ENCODE peak calls at places on chromosomes 1 and 21, in six cellular contexts. One of them, this sample, is unnamed.

GRCh38 chr1:223341111-223341510 is 22.9 kb downstream of the SUSD4 start:
- DNase-seq in heart right ventricle: peak
- DNase-seq in CD8-positive, alpha-beta memory T cell: no peak
- DNase-seq in brain microvascular endothelial cell: peak
- DNase-seq in choroid plexus epithelial cell: no peak
- DNase-seq in neural crest cell: no peak
- DNase-seq in this sample: no peak

GRCh38 chr1:145952903-145953302 is 4.9 kb downstream of the LIX1L start:
- DNase-seq in heart right ventricle: no peak
- DNase-seq in CD8-positive, alpha-beta memory T cell: no peak
- DNase-seq in brain microvascular endothelial cell: no peak
- DNase-seq in choroid plexus epithelial cell: no peak
- DNase-seq in neural crest cell: no peak
- DNase-seq in this sample: no peak

GRCh38 chr1:2787163-2787911 is 14.2 kb downstream of the TTC34 start:
- DNase-seq in heart right ventricle: no peak
- DNase-seq in CD8-positive, alpha-beta memory T cell: no peak
- DNase-seq in brain microvascular endothelial cell: no peak
- DNase-seq in choroid plexus epithelial cell: no peak
- DNase-seq in neural crest cell: no peak
- DNase-seq in this sample: no peak

GRCh38 chr1:91754348-91754747 is 131.6 kb downstream of the TGFBR3 start:
- DNase-seq in heart right ventricle: no peak
- DNase-seq in CD8-positive, alpha-beta memory T cell: no peak
- DNase-seq in brain microvascular endothelial cell: no peak
- DNase-seq in choroid plexus epithelial cell: peak
- DNase-seq in neural crest cell: no peak
- DNase-seq in this sample: peak

GRCh38 chr21:36630485-36631206 is 68.3 kb upstream of the SIM2 start:
- DNase-seq in heart right ventricle: peak
- DNase-seq in CD8-positive, alpha-beta memory T cell: peak
- DNase-seq in brain microvascular endothelial cell: peak
- DNase-seq in choroid plexus epithelial cell: peak
- DNase-seq in neural crest cell: peak
- DNase-seq in this sample: peak

GRCh38 chr1:13682443-13682842 is 17.5 kb upstream of the PRDM2 start:
- DNase-seq in heart right ventricle: no peak
- DNase-seq in CD8-positive, alpha-beta memory T cell: no peak
- DNase-seq in brain microvascular endothelial cell: no peak
- DNase-seq in choroid plexus epithelial cell: no peak
- DNase-seq in neural crest cell: no peak
- DNase-seq in this sample: no peak

GRCh38 chr1:92356956-92357355 is 58.1 kb downstream of the RPAP2 start:
- DNase-seq in heart right ventricle: no peak
- DNase-seq in CD8-positive, alpha-beta memory T cell: no peak
- DNase-seq in brain microvascular endothelial cell: peak
- DNase-seq in choroid plexus epithelial cell: peak
- DNase-seq in neural crest cell: no peak
- DNase-seq in this sample: no peak

GRCh38 chr1:201655910-201656669 is 117.2 kb downstream of the NAV1 start:
- DNase-seq in heart right ventricle: peak
- DNase-seq in CD8-positive, alpha-beta memory T cell: no peak
- DNase-seq in brain microvascular endothelial cell: no peak
- DNase-seq in choroid plexus epithelial cell: no peak
- DNase-seq in neural crest cell: no peak
- DNase-seq in this sample: no peak

GRCh38 chr1:55153031-55153430 is 62.1 kb downstream of the USP24 start:
- DNase-seq in heart right ventricle: no peak
- DNase-seq in CD8-positive, alpha-beta memory T cell: no peak
- DNase-seq in brain microvascular endothelial cell: no peak
- DNase-seq in choroid plexus epithelial cell: no peak
- DNase-seq in neural crest cell: no peak
- DNase-seq in this sample: no peak

GRCh38 chr1:56301791-56302190 is 277.6 kb downstream of the PLPP3 start:
- DNase-seq in heart right ventricle: no peak
- DNase-seq in CD8-positive, alpha-beta memory T cell: no peak
- DNase-seq in brain microvascular endothelial cell: peak
- DNase-seq in choroid plexus epithelial cell: peak
- DNase-seq in neural crest cell: no peak
- DNase-seq in this sample: no peak

GRCh38 chr1:15870421-15870820 is 22.9 kb downstream of the SPEN start:
- DNase-seq in heart right ventricle: no peak
- DNase-seq in CD8-positive, alpha-beta memory T cell: no peak
- DNase-seq in brain microvascular endothelial cell: no peak
- DNase-seq in choroid plexus epithelial cell: no peak
- DNase-seq in neural crest cell: no peak
- DNase-seq in this sample: no peak

GRCh38 chr1:229127301-229127700 is 143.6 kb upstream of the RAB4A start:
- DNase-seq in heart right ventricle: no peak
- DNase-seq in CD8-positive, alpha-beta memory T cell: peak
- DNase-seq in brain microvascular endothelial cell: peak
- DNase-seq in choroid plexus epithelial cell: peak
- DNase-seq in neural crest cell: no peak
- DNase-seq in this sample: no peak

GRCh38 chr1:205226868-205227583 is 720 bp upstream of the TMCC2 start:
- DNase-seq in heart right ventricle: no peak
- DNase-seq in CD8-positive, alpha-beta memory T cell: no peak
- DNase-seq in brain microvascular endothelial cell: peak
- DNase-seq in choroid plexus epithelial cell: peak
- DNase-seq in neural crest cell: no peak
- DNase-seq in this sample: no peak

GRCh38 chr1:14443164-14443787 is 155.2 kb upstream of the KAZN start:
- DNase-seq in heart right ventricle: no peak
- DNase-seq in CD8-positive, alpha-beta memory T cell: no peak
- DNase-seq in brain microvascular endothelial cell: no peak
- DNase-seq in choroid plexus epithelial cell: peak
- DNase-seq in neural crest cell: no peak
- DNase-seq in this sample: no peak

GRCh38 chr1:40394456-40395172 is 21.1 kb downstream of the SMAP2 start:
- DNase-seq in heart right ventricle: no peak
- DNase-seq in CD8-positive, alpha-beta memory T cell: peak
- DNase-seq in brain microvascular endothelial cell: peak
- DNase-seq in choroid plexus epithelial cell: peak
- DNase-seq in neural crest cell: no peak
- DNase-seq in this sample: peak

GRCh38 chr1:229434641-229435051 is 752 bp upstream of the ACTA1 start:
- DNase-seq in heart right ventricle: peak
- DNase-seq in CD8-positive, alpha-beta memory T cell: no peak
- DNase-seq in brain microvascular endothelial cell: no peak
- DNase-seq in choroid plexus epithelial cell: no peak
- DNase-seq in neural crest cell: no peak
- DNase-seq in this sample: no peak

GRCh38 chr1:179754031-179754624 is 11.0 kb downstream of the FAM163A start:
- DNase-seq in heart right ventricle: no peak
- DNase-seq in CD8-positive, alpha-beta memory T cell: no peak
- DNase-seq in brain microvascular endothelial cell: peak
- DNase-seq in choroid plexus epithelial cell: peak
- DNase-seq in neural crest cell: no peak
- DNase-seq in this sample: no peak

GRCh38 chr21:32475162-32475812 is 62.8 kb downstream of the EVA1C start:
- DNase-seq in heart right ventricle: no peak
- DNase-seq in CD8-positive, alpha-beta memory T cell: no peak
- DNase-seq in brain microvascular endothelial cell: peak
- DNase-seq in choroid plexus epithelial cell: peak
- DNase-seq in neural crest cell: no peak
- DNase-seq in this sample: no peak

GRCh38 chr1:152747831-152748230 is 10.0 kb upstream of the KPRP start:
- DNase-seq in heart right ventricle: no peak
- DNase-seq in CD8-positive, alpha-beta memory T cell: no peak
- DNase-seq in brain microvascular endothelial cell: no peak
- DNase-seq in choroid plexus epithelial cell: no peak
- DNase-seq in neural crest cell: no peak
- DNase-seq in this sample: no peak

GRCh38 chr1:17027900-17028299 is 16.2 kb upstream of the ATP13A2 start:
- DNase-seq in heart right ventricle: no peak
- DNase-seq in CD8-positive, alpha-beta memory T cell: no peak
- DNase-seq in brain microvascular endothelial cell: no peak
- DNase-seq in choroid plexus epithelial cell: no peak
- DNase-seq in neural crest cell: no peak
- DNase-seq in this sample: no peak

GRCh38 chr1:109918077-109918606 is 7.5 kb downstream of the CSF1 start:
- DNase-seq in heart right ventricle: no peak
- DNase-seq in CD8-positive, alpha-beta memory T cell: no peak
- DNase-seq in brain microvascular endothelial cell: no peak
- DNase-seq in choroid plexus epithelial cell: peak
- DNase-seq in neural crest cell: no peak
- DNase-seq in this sample: no peak

GRCh38 chr1:59901770-59902388 is 24.7 kb downstream of the CYP2J2 start:
- DNase-seq in heart right ventricle: no peak
- DNase-seq in CD8-positive, alpha-beta memory T cell: no peak
- DNase-seq in brain microvascular endothelial cell: no peak
- DNase-seq in choroid plexus epithelial cell: no peak
- DNase-seq in neural crest cell: no peak
- DNase-seq in this sample: no peak

GRCh38 chr1:36517415-36517814 is 34.7 kb upstream of the CSF3R start:
- DNase-seq in heart right ventricle: no peak
- DNase-seq in CD8-positive, alpha-beta memory T cell: no peak
- DNase-seq in brain microvascular endothelial cell: no peak
- DNase-seq in choroid plexus epithelial cell: no peak
- DNase-seq in neural crest cell: no peak
- DNase-seq in this sample: no peak

This sample was measured in CD4-positive, CD25-positive, alpha-beta regulatory T cell.